ENCODE peak calls at places on chromosomes 12 and 14, in seven cellular contexts. A is pancreas, D is AG04450, Z is stomach, X is thoracic aorta, G is Caco-2, S is left ventricle myocardium inferior. J is an unnamed sample.

GRCh38 chr12:6963016-6963731 is 7.3 kb downstream of the PHB2 start:
- DNase-seq in A (peak; percentile 89), D (no peak), Z (peak; percentile 95), X (no peak), G (peak; percentile 99), S (peak; percentile 17), J (no peak)

GRCh38 chr12:111451649-111452129 is 46.0 kb downstream of the SH2B3 start:
- DNase-seq in A (no peak), D (no peak), Z (peak; percentile 9), X (no peak), G (peak; percentile 50), S (no peak), J (no peak)

GRCh38 chr12:68944296-68945076 is 11.5 kb upstream of the CPM start:
- DNase-seq in A (no peak), D (no peak), Z (no peak), X (no peak), G (no peak), S (no peak), J (no peak)

GRCh38 chr12:9051156-9051545 is 61.8 kb downstream of the KLRG1 start:
- DNase-seq in A (no peak), D (no peak), Z (no peak), X (no peak), G (no peak), S (no peak), J (no peak)

GRCh38 chr14:29805415-29806123 is 122.1 kb downstream of the PRKD1 start:
- DNase-seq in A (peak; percentile 70), D (peak; percentile 86), Z (peak; percentile 73), X (peak; percentile 41), G (no peak), S (peak; percentile 58), J (no peak)

GRCh38 chr14:51302319-51303030 is 62.4 kb downstream of the TMX1 start:
- DNase-seq in A (no peak), D (no peak), Z (no peak), X (no peak), G (no peak), S (no peak), J (no peak)

GRCh38 chr12:89390802-89391673 is 38.7 kb upstream of the DUSP6 start:
- DNase-seq in A (no peak), D (no peak), Z (no peak), X (no peak), G (peak; percentile 29), S (no peak), J (no peak)

GRCh38 chr14:58737511-58737910 is 99.7 kb downstream of the DACT1 start:
- DNase-seq in A (no peak), D (no peak), Z (no peak), X (no peak), G (no peak), S (no peak), J (no peak)

GRCh38 chr12:115470526-115470925 is 786.6 kb upstream of the TBX3 start:
- DNase-seq in A (no peak), D (no peak), Z (no peak), X (no peak), G (no peak), S (no peak), J (no peak)

GRCh38 chr12:501722-502447 is 42.1 kb downstream of the B4GALNT3 start:
- DNase-seq in A (no peak), D (no peak), Z (peak; percentile 25), X (no peak), G (no peak), S (no peak), J (no peak)

GRCh38 chr12:18998343-18999270 is 130.9 kb upstream of the PLEKHA5 start:
- DNase-seq in A (no peak), D (peak; percentile 71), Z (no peak), X (no peak), G (no peak), S (no peak), J (no peak)

GRCh38 chr12:13116971-13117370 is 13.5 kb upstream of the GSG1 start:
- DNase-seq in A (no peak), D (no peak), Z (no peak), X (no peak), G (no peak), S (no peak), J (no peak)

GRCh38 chr12:122121341-122122192 is 43.0 kb downstream of the MLXIP start:
- DNase-seq in A (peak; percentile 50), D (no peak), Z (no peak), X (no peak), G (no peak), S (peak; percentile 6), J (no peak)

GRCh38 chr12:49548822-49549648 is 10.2 kb downstream of the KCNH3 start:
- DNase-seq in A (peak; percentile 63), D (no peak), Z (peak; percentile 39), X (no peak), G (no peak), S (no peak), J (no peak)

DNA sequence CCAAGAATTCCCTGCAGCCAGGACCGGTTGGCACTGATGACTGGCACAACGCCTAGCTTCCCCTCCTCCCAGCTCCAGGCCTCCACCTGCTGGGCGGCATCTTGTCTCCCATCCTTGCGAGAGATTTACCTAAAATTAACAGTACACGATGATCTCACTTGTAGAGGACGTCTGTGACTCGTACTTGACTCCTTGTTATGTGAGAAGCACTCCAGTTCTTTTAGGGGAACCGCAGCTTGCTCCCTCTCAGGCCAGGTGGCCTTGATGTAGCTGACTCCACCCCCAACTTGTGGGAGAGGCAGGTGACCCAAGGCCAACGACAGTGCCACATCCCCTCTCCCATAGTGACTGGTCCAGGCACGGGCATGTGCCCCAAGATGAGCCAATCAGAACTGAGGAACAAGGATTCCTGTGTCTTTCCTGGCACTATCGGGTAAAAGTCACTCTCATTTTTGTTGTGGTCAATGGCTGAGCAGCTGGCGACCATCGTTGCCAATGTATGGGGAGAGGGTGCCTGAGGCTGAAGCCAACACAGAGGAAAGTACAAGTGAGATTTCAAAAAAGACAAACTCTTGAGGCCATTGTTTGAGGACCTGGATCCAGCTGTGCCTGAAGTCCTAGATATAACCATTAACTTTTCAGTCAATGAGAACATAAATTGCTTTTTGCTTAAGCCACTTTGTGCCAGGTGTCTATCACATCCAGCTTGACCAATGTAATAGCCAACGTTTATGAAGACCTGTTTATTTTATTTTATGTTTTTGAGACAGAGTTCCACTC is 208.7 kb downstream of the RBM19 start:
- DNase-seq in A (no peak), D (no peak), Z (no peak), X (no peak), G (no peak), S (no peak), J (no peak)
- TF ChIP-seq CTCF in A (no peak), D (no peak), Z (no peak), X (no peak), G (no peak), S (no peak), J (no peak)

DNA sequence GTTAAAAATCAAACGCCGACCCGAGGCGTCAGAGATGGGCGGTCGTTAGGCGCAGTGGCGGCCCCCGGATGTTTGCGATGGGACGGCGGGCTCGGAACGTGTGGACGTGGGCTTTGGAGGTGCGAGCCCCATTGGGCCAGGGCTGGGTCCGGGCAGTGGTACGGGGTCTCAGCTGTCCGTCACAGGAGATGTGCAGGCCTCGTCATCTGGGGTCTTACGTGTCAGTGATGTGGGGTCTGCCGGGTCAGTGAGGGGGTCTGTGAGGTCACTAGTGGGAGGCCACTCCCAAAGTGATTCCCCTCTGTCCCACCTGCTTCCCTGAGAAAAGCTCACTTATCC is 21.6 kb upstream of the CHFR start:
- DNase-seq in A (no peak), D (no peak), Z (no peak), X (no peak), G (no peak), S (no peak), J (no peak)
- H3K4me3 ChIP-seq in A (peak overlapping the region; percentile 46), D (peak overlapping the region; percentile 72), Z (peak overlapping the region; percentile 65), X (peak overlapping the region; percentile 75), G (peak overlapping the region; percentile 57), S (peak overlapping the region; percentile 72), J (peak overlapping the region; percentile 62)

GRCh38 chr12:65100140-65100539 is 21.0 kb downstream of the WIF1 start:
- DNase-seq in A (no peak), D (no peak), Z (no peak), X (no peak), G (peak; percentile 52), S (no peak), J (no peak)
- H3K27me3 ChIP-seq in A (no peaks in the 10 kb centered on the region), D (peaks cover 3% of the 10 kb centered on the region), Z (no peaks in the 10 kb centered on the region), X (no peaks in the 10 kb centered on the region), G (no peaks in the 10 kb centered on the region), S (peaks cover 35% of the 10 kb centered on the region), J (no peaks in the 10 kb centered on the region)

DNA sequence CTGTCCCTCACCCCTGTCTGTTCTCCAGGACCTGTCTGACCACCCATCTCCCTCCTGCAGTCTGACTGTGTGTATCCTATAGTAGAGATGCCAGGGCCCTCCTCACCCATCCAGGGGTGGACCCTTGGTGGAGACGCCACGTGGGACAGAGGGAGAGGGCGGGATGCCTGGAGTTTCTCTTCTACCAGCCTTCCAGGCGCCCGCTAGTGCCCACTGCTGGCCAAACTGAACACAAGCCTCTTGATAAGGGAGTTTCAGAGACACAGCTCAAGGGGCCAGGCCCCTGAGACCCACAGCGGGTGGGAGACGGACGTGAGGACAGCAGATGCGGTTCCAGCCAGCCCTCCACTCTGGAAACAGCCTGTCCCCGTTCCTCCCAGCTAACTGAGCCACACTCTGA is 147.3 kb downstream of the RBM19 start:
- DNase-seq in A (no peak), D (no peak), Z (no peak), X (no peak), G (peak; percentile 17), S (no peak), J (no peak)
- TF ChIP-seq CTCF in A (no peak), D (peak; percentile 38), Z (no peak), X (no peak), G (no peak), S (no peak), J (peak; percentile 26)